ENCODE peak calls at places on chromosome X, in six cellular contexts. One of them, this sample, is unnamed.
A peak's percentile ranks its signal among the peaks of the same experiment; 100 is the strongest.

GRCh38 chrX:103177561-103177960 is 37.3 kb upstream of the BEX4 start:
- DNase-seq in fibroblast of mammary gland: no peak
- DNase-seq in dorsolateral prefrontal cortex: no peak
- DNase-seq in activated CD4-positive, alpha-beta memory T cell treated with anti-CD3 and anti-CD28 coated beads for 36 hours: no peak
- DNase-seq in dermis microvascular lymphatic vessel endothelial cell: no peak
- DNase-seq in NCI-H1048: no peak
- DNase-seq in this sample: no peak

GRCh38 chrX:151738751-151739150 is 4.2 kb downstream of the CNGA2 start:
- DNase-seq in NCI-H1048: no peak
- DNase-seq in dorsolateral prefrontal cortex: no peak
- DNase-seq in activated CD4-positive, alpha-beta memory T cell treated with anti-CD3 and anti-CD28 coated beads for 36 hours: no peak
- DNase-seq in dermis microvascular lymphatic vessel endothelial cell: no peak
- DNase-seq in fibroblast of mammary gland: no peak
- DNase-seq in this sample: no peak

GRCh38 chrX:112846787-112847186 is 6.2 kb upstream of the AMOT start:
- DNase-seq in fibroblast of mammary gland: no peak
- DNase-seq in dermis microvascular lymphatic vessel endothelial cell: no peak
- DNase-seq in NCI-H1048: no peak
- DNase-seq in dorsolateral prefrontal cortex: no peak
- DNase-seq in activated CD4-positive, alpha-beta memory T cell treated with anti-CD3 and anti-CD28 coated beads for 36 hours: no peak
- DNase-seq in this sample: no peak

GRCh38 chrX:133265331-133265730 is 47.2 kb upstream of the TFDP3 start:
- DNase-seq in activated CD4-positive, alpha-beta memory T cell treated with anti-CD3 and anti-CD28 coated beads for 36 hours: no peak
- DNase-seq in fibroblast of mammary gland: no peak
- DNase-seq in dorsolateral prefrontal cortex: no peak
- DNase-seq in NCI-H1048: no peak
- DNase-seq in dermis microvascular lymphatic vessel endothelial cell: no peak
- DNase-seq in this sample: no peak

GRCh38 chrX:17081535-17081934 is 135.1 kb downstream of the REPS2 start:
- DNase-seq in dermis microvascular lymphatic vessel endothelial cell: no peak
- DNase-seq in fibroblast of mammary gland: no peak
- DNase-seq in activated CD4-positive, alpha-beta memory T cell treated with anti-CD3 and anti-CD28 coated beads for 36 hours: no peak
- DNase-seq in dorsolateral prefrontal cortex: no peak
- DNase-seq in NCI-H1048: no peak
- DNase-seq in this sample: no peak

GRCh38 chrX:103253608-103254007 is 1.3 kb downstream of the TCEAL8 start:
- DNase-seq in dorsolateral prefrontal cortex: no peak
- DNase-seq in fibroblast of mammary gland: peak; percentile 14
- DNase-seq in dermis microvascular lymphatic vessel endothelial cell: no peak
- DNase-seq in NCI-H1048: no peak
- DNase-seq in activated CD4-positive, alpha-beta memory T cell treated with anti-CD3 and anti-CD28 coated beads for 36 hours: no peak
- DNase-seq in this sample: no peak

GRCh38 chrX:51420610-51421009 is 75.8 kb downstream of the NUDT11 start:
- DNase-seq in dermis microvascular lymphatic vessel endothelial cell: peak; percentile 12
- DNase-seq in NCI-H1048: peak; percentile 8
- DNase-seq in activated CD4-positive, alpha-beta memory T cell treated with anti-CD3 and anti-CD28 coated beads for 36 hours: no peak
- DNase-seq in fibroblast of mammary gland: peak; percentile 56
- DNase-seq in dorsolateral prefrontal cortex: no peak
- DNase-seq in this sample: peak; percentile 19

GRCh38 chrX:136176399-136176825 is 29.1 kb downstream of the FHL1 start:
- DNase-seq in activated CD4-positive, alpha-beta memory T cell treated with anti-CD3 and anti-CD28 coated beads for 36 hours: no peak
- DNase-seq in NCI-H1048: no peak
- DNase-seq in dorsolateral prefrontal cortex: no peak
- DNase-seq in fibroblast of mammary gland: peak; percentile 91
- DNase-seq in dermis microvascular lymphatic vessel endothelial cell: no peak
- DNase-seq in this sample: no peak

GRCh38 chrX:46953597-46953996 is 41.4 kb downstream of the JADE3 start:
- DNase-seq in activated CD4-positive, alpha-beta memory T cell treated with anti-CD3 and anti-CD28 coated beads for 36 hours: no peak
- DNase-seq in NCI-H1048: no peak
- DNase-seq in dorsolateral prefrontal cortex: no peak
- DNase-seq in dermis microvascular lymphatic vessel endothelial cell: no peak
- DNase-seq in fibroblast of mammary gland: peak; percentile 29
- DNase-seq in this sample: no peak

GRCh38 chrX:132023896-132024386 is 839 bp downstream of the STK26 start:
- DNase-seq in dorsolateral prefrontal cortex: no peak
- DNase-seq in dermis microvascular lymphatic vessel endothelial cell: no peak
- DNase-seq in NCI-H1048: no peak
- DNase-seq in activated CD4-positive, alpha-beta memory T cell treated with anti-CD3 and anti-CD28 coated beads for 36 hours: peak; percentile 78
- DNase-seq in fibroblast of mammary gland: peak; percentile 17
- DNase-seq in this sample: peak; percentile 8

GRCh38 chrX:39869846-39870601 is 227.7 kb downstream of the BCOR start:
- DNase-seq in fibroblast of mammary gland: peak; percentile 55
- DNase-seq in dermis microvascular lymphatic vessel endothelial cell: no peak
- DNase-seq in NCI-H1048: no peak
- DNase-seq in activated CD4-positive, alpha-beta memory T cell treated with anti-CD3 and anti-CD28 coated beads for 36 hours: peak; percentile 88
- DNase-seq in dorsolateral prefrontal cortex: no peak
- DNase-seq in this sample: no peak

GRCh38 chrX:73855546-73855945 is 292.5 kb downstream of the CHIC1 start:
- DNase-seq in fibroblast of mammary gland: peak; percentile 73
- DNase-seq in dorsolateral prefrontal cortex: peak; percentile 66
- DNase-seq in NCI-H1048: peak; percentile 5
- DNase-seq in dermis microvascular lymphatic vessel endothelial cell: peak; percentile 61
- DNase-seq in activated CD4-positive, alpha-beta memory T cell treated with anti-CD3 and anti-CD28 coated beads for 36 hours: peak; percentile 66
- DNase-seq in this sample: peak; percentile 37

This sample was measured in HuH-7.